ENCODE peak calls at places on chromosomes 13 and 19, in ten cellular contexts. One of them, this sample, is unnamed. For H3K4me1, the result is how much of the 10 kb centered on the place peaks cover.

GRCh38 chr19:18520848-18521691 is 800 bp downstream of the ELL start:
- DNase-seq in BE2C: peak
- DNase-seq in tibial artery: no peak
- DNase-seq in Caco-2: peak
- DNase-seq in neuronal stem cell: peak
- DNase-seq in MM.1S: peak
- DNase-seq in GM23248: peak
- DNase-seq in small intestine: peak
- DNase-seq in mucosa of descending colon: peak
- DNase-seq in lung: peak
- DNase-seq in this sample: no peak

GRCh38 chr13:89831157-89831556 is 1516.3 kb upstream of the MIR17HG start:
- DNase-seq in BE2C: no peak
- DNase-seq in tibial artery: no peak
- DNase-seq in Caco-2: no peak
- DNase-seq in neuronal stem cell: no peak
- DNase-seq in MM.1S: no peak
- DNase-seq in GM23248: no peak
- DNase-seq in small intestine: no peak
- DNase-seq in mucosa of descending colon: no peak
- DNase-seq in lung: no peak
- DNase-seq in this sample: no peak

GRCh38 chr19:36151144-36152051 is 849 bp downstream of the COX7A1 start:
- DNase-seq in BE2C: no peak
- DNase-seq in tibial artery: peak
- DNase-seq in Caco-2: no peak
- DNase-seq in neuronal stem cell: no peak
- DNase-seq in MM.1S: no peak
- DNase-seq in GM23248: peak
- DNase-seq in small intestine: no peak
- DNase-seq in mucosa of descending colon: no peak
- DNase-seq in lung: no peak
- DNase-seq in this sample: no peak

GRCh38 chr13:100497394-100497793 is 91.2 kb downstream of the GGACT start:
- DNase-seq in BE2C: no peak
- DNase-seq in tibial artery: no peak
- DNase-seq in Caco-2: no peak
- DNase-seq in neuronal stem cell: no peak
- DNase-seq in MM.1S: peak
- DNase-seq in GM23248: peak
- DNase-seq in small intestine: no peak
- DNase-seq in mucosa of descending colon: no peak
- DNase-seq in lung: no peak
- DNase-seq in this sample: no peak

GRCh38 chr13:76825415-76825814 is 60.8 kb downstream of the KCTD12 start:
- DNase-seq in BE2C: peak
- DNase-seq in tibial artery: no peak
- DNase-seq in Caco-2: no peak
- DNase-seq in neuronal stem cell: no peak
- DNase-seq in MM.1S: no peak
- DNase-seq in GM23248: peak
- DNase-seq in small intestine: no peak
- DNase-seq in mucosa of descending colon: no peak
- DNase-seq in lung: no peak
- DNase-seq in this sample: no peak

GRCh38 chr13:42728507-42729180 is 52.7 kb upstream of the FAM216B start:
- DNase-seq in BE2C: no peak
- DNase-seq in tibial artery: no peak
- DNase-seq in Caco-2: no peak
- DNase-seq in neuronal stem cell: no peak
- DNase-seq in MM.1S: no peak
- DNase-seq in GM23248: peak
- DNase-seq in small intestine: no peak
- DNase-seq in mucosa of descending colon: no peak
- DNase-seq in lung: no peak
- DNase-seq in this sample: no peak

GRCh38 chr19:31109626-31110025 is 239.6 kb downstream of the TSHZ3 start:
- DNase-seq in BE2C: no peak
- DNase-seq in tibial artery: no peak
- DNase-seq in Caco-2: no peak
- DNase-seq in neuronal stem cell: no peak
- DNase-seq in MM.1S: no peak
- DNase-seq in GM23248: no peak
- DNase-seq in small intestine: no peak
- DNase-seq in mucosa of descending colon: no peak
- DNase-seq in lung: no peak
- DNase-seq in this sample: no peak

GRCh38 chr19:5268801-5269200 is 71.8 kb downstream of the PTPRS start:
- DNase-seq in BE2C: no peak
- DNase-seq in tibial artery: no peak
- DNase-seq in Caco-2: no peak
- DNase-seq in neuronal stem cell: no peak
- DNase-seq in MM.1S: no peak
- DNase-seq in GM23248: no peak
- DNase-seq in small intestine: no peak
- DNase-seq in mucosa of descending colon: no peak
- DNase-seq in lung: no peak
- DNase-seq in this sample: no peak

GRCh38 chr13:79741006-79741405 is 260.1 kb downstream of the NDFIP2 start:
- DNase-seq in BE2C: peak
- DNase-seq in tibial artery: no peak
- DNase-seq in Caco-2: peak
- DNase-seq in neuronal stem cell: no peak
- DNase-seq in MM.1S: no peak
- DNase-seq in GM23248: peak
- DNase-seq in small intestine: peak
- DNase-seq in mucosa of descending colon: no peak
- DNase-seq in lung: no peak
- DNase-seq in this sample: no peak

GRCh38 chr13:60090579-60090978 is 73.1 kb downstream of the DIAPH3 start:
- DNase-seq in BE2C: no peak
- DNase-seq in tibial artery: no peak
- DNase-seq in Caco-2: no peak
- DNase-seq in neuronal stem cell: no peak
- DNase-seq in MM.1S: no peak
- DNase-seq in GM23248: peak
- DNase-seq in small intestine: no peak
- DNase-seq in mucosa of descending colon: no peak
- DNase-seq in lung: no peak
- DNase-seq in this sample: no peak

GRCh38 chr13:48749699-48750473 is 96.2 kb downstream of the CYSLTR2 start:
- DNase-seq in BE2C: peak
- DNase-seq in tibial artery: peak
- DNase-seq in Caco-2: peak
- DNase-seq in neuronal stem cell: peak
- DNase-seq in MM.1S: no peak
- DNase-seq in GM23248: peak
- DNase-seq in small intestine: peak
- DNase-seq in mucosa of descending colon: peak
- DNase-seq in lung: peak
- DNase-seq in this sample: peak

GRCh38 chr13:21015284-21015683 is 46.1 kb downstream of the LATS2 start:
- DNase-seq in BE2C: no peak
- DNase-seq in tibial artery: peak
- DNase-seq in Caco-2: no peak
- DNase-seq in neuronal stem cell: no peak
- DNase-seq in MM.1S: no peak
- DNase-seq in GM23248: peak
- DNase-seq in small intestine: no peak
- DNase-seq in mucosa of descending colon: no peak
- DNase-seq in lung: no peak
- DNase-seq in this sample: no peak

GRCh38 chr13:43397110-43397509 is 373.7 kb downstream of the DNAJC15 start:
- DNase-seq in BE2C: no peak
- DNase-seq in tibial artery: no peak
- DNase-seq in Caco-2: no peak
- DNase-seq in neuronal stem cell: no peak
- DNase-seq in MM.1S: no peak
- DNase-seq in GM23248: peak
- DNase-seq in small intestine: no peak
- DNase-seq in mucosa of descending colon: no peak
- DNase-seq in lung: no peak
- DNase-seq in this sample: no peak

GRCh38 chr13:111371720-111372119 is 51.3 kb downstream of the TEX29 start:
- DNase-seq in BE2C: no peak
- DNase-seq in tibial artery: no peak
- DNase-seq in Caco-2: no peak
- DNase-seq in neuronal stem cell: no peak
- DNase-seq in MM.1S: no peak
- DNase-seq in GM23248: no peak
- DNase-seq in small intestine: no peak
- DNase-seq in mucosa of descending colon: no peak
- DNase-seq in lung: peak
- DNase-seq in this sample: peak

GRCh38 chr13:46982856-46983582 is 86.2 kb upstream of the HTR2A start:
- DNase-seq in BE2C: no peak
- DNase-seq in tibial artery: no peak
- DNase-seq in Caco-2: no peak
- DNase-seq in neuronal stem cell: no peak
- DNase-seq in MM.1S: peak
- DNase-seq in GM23248: no peak
- DNase-seq in small intestine: no peak
- DNase-seq in mucosa of descending colon: no peak
- DNase-seq in lung: no peak
- DNase-seq in this sample: no peak

GRCh38 chr13:52112606-52113005 is 16.3 kb downstream of the NEK5 start:
- DNase-seq in BE2C: no peak
- DNase-seq in tibial artery: no peak
- DNase-seq in Caco-2: no peak
- DNase-seq in neuronal stem cell: no peak
- DNase-seq in MM.1S: no peak
- DNase-seq in GM23248: no peak
- DNase-seq in small intestine: no peak
- DNase-seq in mucosa of descending colon: no peak
- DNase-seq in lung: no peak
- DNase-seq in this sample: no peak

GRCh38 chr13:110372676-110373075 is 65.6 kb downstream of the COL4A2 start:
- DNase-seq in BE2C: no peak
- DNase-seq in tibial artery: no peak
- DNase-seq in Caco-2: no peak
- DNase-seq in neuronal stem cell: no peak
- DNase-seq in MM.1S: no peak
- DNase-seq in GM23248: no peak
- DNase-seq in small intestine: no peak
- DNase-seq in mucosa of descending colon: no peak
- DNase-seq in lung: no peak
- DNase-seq in this sample: no peak

GRCh38 chr13:60583911-60584753 is 187.1 kb downstream of the TDRD3 start:
- DNase-seq in BE2C: peak
- DNase-seq in tibial artery: no peak
- DNase-seq in Caco-2: no peak
- DNase-seq in neuronal stem cell: no peak
- DNase-seq in MM.1S: no peak
- DNase-seq in GM23248: peak
- DNase-seq in small intestine: no peak
- DNase-seq in mucosa of descending colon: peak
- DNase-seq in lung: no peak
- DNase-seq in this sample: peak

GRCh38 chr19:10284641-10285278 is 2.0 kb upstream of the ICAM4 start:
- DNase-seq in BE2C: no peak
- DNase-seq in tibial artery: no peak
- DNase-seq in Caco-2: no peak
- DNase-seq in neuronal stem cell: no peak
- DNase-seq in MM.1S: no peak
- DNase-seq in GM23248: no peak
- DNase-seq in small intestine: no peak
- DNase-seq in mucosa of descending colon: no peak
- DNase-seq in lung: no peak
- DNase-seq in this sample: no peak
- H3K4me1 ChIP-seq in BE2C: under half
- H3K4me1 ChIP-seq in tibial artery: under half
- H3K4me1 ChIP-seq in Caco-2: under half
- H3K4me1 ChIP-seq in neuronal stem cell: under half
- H3K4me1 ChIP-seq in MM.1S: under half
- H3K4me1 ChIP-seq in GM23248: under half
- H3K4me1 ChIP-seq in small intestine: under half
- H3K4me1 ChIP-seq in mucosa of descending colon: under half
- H3K4me1 ChIP-seq in lung: under half
- H3K4me1 ChIP-seq in this sample: under half

DNA sequence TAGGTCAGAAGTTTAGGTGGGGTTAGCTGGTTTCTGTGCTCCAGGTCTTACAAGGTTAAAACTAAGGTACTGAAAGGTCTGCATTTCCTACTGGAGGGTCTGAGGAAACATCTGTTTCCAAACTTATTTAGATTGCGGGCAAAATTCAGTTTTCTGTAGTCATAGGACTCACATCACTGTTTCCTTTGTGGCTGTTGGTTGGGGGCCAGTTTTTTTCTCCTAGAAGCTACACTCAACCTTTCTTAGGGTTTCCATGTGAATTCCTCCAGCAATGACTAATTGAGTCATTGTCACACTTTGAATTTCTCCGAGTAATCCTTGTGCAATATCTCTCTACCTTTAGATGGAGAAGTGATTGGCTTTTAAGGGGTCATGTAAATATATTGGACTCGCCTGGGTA is 773.4 kb upstream of the SLITRK1 start:
- DNase-seq in BE2C: no peak
- DNase-seq in tibial artery: no peak
- DNase-seq in Caco-2: no peak
- DNase-seq in neuronal stem cell: no peak
- DNase-seq in MM.1S: no peak
- DNase-seq in GM23248: peak
- DNase-seq in small intestine: no peak
- DNase-seq in mucosa of descending colon: no peak
- DNase-seq in lung: no peak
- DNase-seq in this sample: peak
- H3K4me1 ChIP-seq in BE2C: under half
- H3K4me1 ChIP-seq in tibial artery: under half
- H3K4me1 ChIP-seq in Caco-2: under half
- H3K4me1 ChIP-seq in neuronal stem cell: under half
- H3K4me1 ChIP-seq in MM.1S: under half
- H3K4me1 ChIP-seq in GM23248: under half
- H3K4me1 ChIP-seq in small intestine: under half
- H3K4me1 ChIP-seq in mucosa of descending colon: under half
- H3K4me1 ChIP-seq in lung: under half
- H3K4me1 ChIP-seq in this sample: under half

GRCh38 chr19:4049432-4049831 is 17.3 kb downstream of the ZBTB7A start:
- DNase-seq in BE2C: no peak
- DNase-seq in tibial artery: no peak
- DNase-seq in Caco-2: no peak
- DNase-seq in neuronal stem cell: no peak
- DNase-seq in MM.1S: no peak
- DNase-seq in GM23248: no peak
- DNase-seq in small intestine: peak
- DNase-seq in mucosa of descending colon: peak
- DNase-seq in lung: no peak
- DNase-seq in this sample: no peak
- H3K4me1 ChIP-seq in BE2C: under half
- H3K4me1 ChIP-seq in tibial artery: under half
- H3K4me1 ChIP-seq in Caco-2: under half
- H3K4me1 ChIP-seq in neuronal stem cell: under half
- H3K4me1 ChIP-seq in MM.1S: under half
- H3K4me1 ChIP-seq in GM23248: under half
- H3K4me1 ChIP-seq in small intestine: under half
- H3K4me1 ChIP-seq in mucosa of descending colon: under half
- H3K4me1 ChIP-seq in lung: under half
- H3K4me1 ChIP-seq in this sample: under half

DNA sequence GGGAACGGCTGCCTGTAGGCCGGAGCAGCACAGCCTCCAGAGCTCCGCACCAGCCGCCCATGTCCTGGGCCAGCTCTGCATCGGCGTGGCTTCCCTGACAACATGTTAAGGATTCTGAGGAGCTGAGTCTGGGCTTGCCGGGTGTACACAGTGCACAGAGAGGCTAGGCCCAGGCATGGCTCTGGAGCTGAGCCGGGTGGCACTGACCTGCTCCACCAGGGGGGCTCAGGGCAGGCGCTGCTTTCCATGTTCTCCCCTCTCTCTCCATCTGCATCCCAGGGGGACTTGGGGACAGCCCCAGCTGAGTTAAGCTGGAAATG is 31.6 kb downstream of the AP1M1 start:
- DNase-seq in BE2C: no peak
- DNase-seq in tibial artery: peak
- DNase-seq in Caco-2: no peak
- DNase-seq in neuronal stem cell: no peak
- DNase-seq in MM.1S: no peak
- DNase-seq in GM23248: no peak
- DNase-seq in small intestine: no peak
- DNase-seq in mucosa of descending colon: no peak
- DNase-seq in lung: no peak
- DNase-seq in this sample: no peak
- H3K4me1 ChIP-seq in BE2C: under half
- H3K4me1 ChIP-seq in tibial artery: under half
- H3K4me1 ChIP-seq in Caco-2: under half
- H3K4me1 ChIP-seq in neuronal stem cell: under half
- H3K4me1 ChIP-seq in MM.1S: under half
- H3K4me1 ChIP-seq in GM23248: under half
- H3K4me1 ChIP-seq in small intestine: under half
- H3K4me1 ChIP-seq in mucosa of descending colon: under half
- H3K4me1 ChIP-seq in lung: under half
- H3K4me1 ChIP-seq in this sample: under half

This sample was measured in SJSA1.